ENCODE peak calls at places on chromosomes 3 and 15, in seven cellular contexts. S is spleen; F is tibial nerve; M is aorta; X is cardiac muscle cell; B is naive thymus-derived CD4-positive, alpha-beta T cell; W is CD8-positive, alpha-beta T cell. I is an unnamed sample.

GRCh38 chr3:45011756-45012441 is 14.2 kb upstream of the CLEC3B start:
- DNase-seq in S (no peak), F (no peak), M (peak; percentile 79), X (peak; percentile 95), B (no peak), W (no peak), I (no peak)

GRCh38 chr15:90059208-90059985 is 42.9 kb downstream of the IDH2 start:
- DNase-seq in S (peak; percentile 98), F (peak; percentile 40), M (peak; percentile 94), X (peak; percentile 35), B (peak; percentile 69), W (peak; percentile 60), I (peak; percentile 75)

GRCh38 chr3:20683912-20684311 is 497.9 kb upstream of the SGO1 start:
- DNase-seq in S (no peak), F (no peak), M (peak; percentile 52), X (peak; percentile 75), B (no peak), W (no peak), I (no peak)

GRCh38 chr15:92810418-92811138 is 89.5 kb upstream of the CHD2 start:
- DNase-seq in S (peak; percentile 83), F (peak; percentile 85), M (peak; percentile 82), X (peak; percentile 89), B (no peak), W (no peak), I (no peak)

GRCh38 chr3:30774062-30774461 is 120.4 kb downstream of the GADL1 start:
- DNase-seq in S (no peak), F (no peak), M (no peak), X (no peak), B (no peak), W (no peak), I (no peak)

GRCh38 chr15:60081976-60082375 is 77.9 kb downstream of the FOXB1 start:
- DNase-seq in S (no peak), F (no peak), M (no peak), X (no peak), B (no peak), W (no peak), I (no peak)

GRCh38 chr3:103059481-103059880 is 624.7 kb downstream of the ZPLD1 start:
- DNase-seq in S (no peak), F (no peak), M (no peak), X (no peak), B (no peak), W (no peak), I (no peak)

GRCh38 chr3:107680698-107681097 is 157.9 kb downstream of the BBX start:
- DNase-seq in S (no peak), F (no peak), M (no peak), X (peak; percentile 39), B (no peak), W (no peak), I (no peak)

GRCh38 chr3:32842531-32842931 is 24.7 kb downstream of the TRIM71 start:
- DNase-seq in S (no peak), F (no peak), M (no peak), X (no peak), B (no peak), W (no peak), I (no peak)

GRCh38 chr3:50648297-50648696 is 26.4 kb upstream of the DOCK3 start:
- DNase-seq in S (no peak), F (no peak), M (no peak), X (no peak), B (no peak), W (no peak), I (no peak)

GRCh38 chr15:82105458-82106205 is 59.8 kb upstream of the MEX3B start:
- DNase-seq in S (no peak), F (no peak), M (no peak), X (peak; percentile 61), B (no peak), W (no peak), I (no peak)

GRCh38 chr3:132047209-132047608 is 12.4 kb upstream of the CPNE4 start:
- DNase-seq in S (no peak), F (no peak), M (no peak), X (no peak), B (no peak), W (no peak), I (no peak)

GRCh38 chr3:171776839-171777607 is 33.3 kb downstream of the PLD1 start:
- DNase-seq in S (no peak), F (no peak), M (no peak), X (no peak), B (no peak), W (no peak), I (no peak)

GRCh38 chr3:171775943-171776342 is 34.3 kb downstream of the PLD1 start:
- DNase-seq in S (no peak), F (no peak), M (no peak), X (no peak), B (no peak), W (no peak), I (no peak)

GRCh38 chr3:171776411-171776810 is 33.9 kb downstream of the PLD1 start:
- DNase-seq in S (no peak), F (no peak), M (no peak), X (no peak), B (no peak), W (no peak), I (no peak)

GRCh38 chr3:171778493-171778892 is 31.8 kb downstream of the PLD1 start:
- DNase-seq in S (no peak), F (no peak), M (no peak), X (no peak), B (no peak), W (no peak), I (no peak)

GRCh38 chr3:171777608-171777995 is 32.7 kb downstream of the PLD1 start:
- DNase-seq in S (no peak), F (no peak), M (no peak), X (no peak), B (no peak), W (no peak), I (no peak)
- H3K27ac ChIP-seq in S (peak overlapping the region; percentile 74), F (no peak overlapping the region), M (no peak overlapping the region), X (no peak overlapping the region), B (no peak overlapping the region), W (no peak overlapping the region), I (no peak overlapping the region)

GRCh38 chr3:40615110-40615915 is 90.6 kb downstream of the ZNF621 start:
- DNase-seq in S (no peak), F (no peak), M (no peak), X (no peak), B (no peak), W (no peak), I (no peak)
- H3K4me3 ChIP-seq in S (no peak overlapping the region), F (peak overlapping the region; percentile 31), M (no peak overlapping the region), X (peak overlapping the region; percentile 22), B (no peak overlapping the region), W (no peak overlapping the region), I (no peak overlapping the region)

GRCh38 chr3:186217820-186218164 is 108.9 kb upstream of the ETV5 start:
- DNase-seq in S (no peak), F (no peak), M (no peak), X (no peak), B (no peak), W (no peak), I (no peak)

GRCh38 chr3:186220365-186220764 is 111.5 kb upstream of the ETV5 start:
- DNase-seq in S (no peak), F (no peak), M (no peak), X (no peak), B (no peak), W (no peak), I (no peak)

GRCh38 chr3:186219211-186219638 is 110.3 kb upstream of the ETV5 start:
- DNase-seq in S (no peak), F (no peak), M (no peak), X (no peak), B (no peak), W (no peak), I (no peak)

GRCh38 chr3:186216903-186217819 is 108.3 kb upstream of the ETV5 start:
- DNase-seq in S (no peak), F (no peak), M (no peak), X (no peak), B (no peak), W (no peak), I (no peak)

DNA sequence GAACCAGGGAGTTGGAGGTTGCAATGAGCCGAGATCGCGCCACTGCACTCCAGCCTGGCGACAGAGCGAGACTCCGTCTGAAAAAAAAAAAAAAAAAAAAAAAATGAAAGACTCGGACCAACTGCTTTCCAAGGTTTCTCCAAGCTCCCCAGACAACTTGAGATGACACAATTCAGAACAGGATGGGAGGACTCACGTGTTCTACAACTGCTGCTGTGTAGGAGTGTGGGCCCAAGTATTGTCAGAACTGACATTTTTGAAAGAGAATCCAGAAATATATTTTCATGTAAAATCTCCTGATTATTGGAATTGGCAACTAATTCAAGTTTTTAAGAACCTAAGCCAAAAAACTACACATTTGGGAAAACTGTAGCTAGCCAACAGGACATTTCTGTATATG is 109.5 kb upstream of the ETV5 start:
- DNase-seq in S (no peak), F (no peak), M (no peak), X (no peak), B (no peak), W (no peak), I (no peak)
- H3K27ac ChIP-seq in S (no peak overlapping the region), F (no peak overlapping the region), M (no peak overlapping the region), X (no peak overlapping the region), B (no peak overlapping the region), W (no peak overlapping the region), I (no peak overlapping the region)

DNA sequence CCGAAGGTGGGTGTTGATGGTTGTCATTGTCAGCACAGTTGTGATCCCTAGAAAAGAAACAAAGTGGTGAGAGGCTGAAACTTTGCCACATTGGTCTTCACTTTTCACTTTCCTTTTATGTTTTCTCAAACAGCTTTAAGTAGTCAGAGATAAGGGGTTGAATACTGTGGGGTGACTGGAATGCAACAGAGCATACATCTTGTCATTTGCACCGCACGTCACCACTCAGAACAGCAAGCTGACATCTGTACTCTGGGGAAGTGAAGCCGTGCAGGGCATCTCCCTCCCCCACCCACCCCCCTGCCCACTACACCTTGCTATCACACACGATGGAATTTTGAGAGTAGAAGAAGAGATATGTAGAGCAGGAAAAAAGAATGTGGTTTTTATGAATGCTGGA is 211.7 kb downstream of the GABRB3 start:
- DNase-seq in S (no peak), F (no peak), M (no peak), X (no peak), B (no peak), W (no peak), I (no peak)
- H3K4me3 ChIP-seq in S (no peak overlapping the region), F (no peak overlapping the region), M (no peak overlapping the region), X (no peak overlapping the region), B (no peak overlapping the region), W (no peak overlapping the region), I (no peak overlapping the region)

GRCh38 chr3:125366132-125366531 is 9.0 kb downstream of the ZNF148 start:
- DNase-seq in S (no peak), F (no peak), M (no peak), X (no peak), B (no peak), W (no peak), I (no peak)
- H3K27ac ChIP-seq in S (no peak overlapping the region), F (no peak overlapping the region), M (no peak overlapping the region), X (no peak overlapping the region), B (no peak overlapping the region), W (no peak overlapping the region), I (no peak overlapping the region)

GRCh38 chr15:80985976-80986375 is 3.6 kb downstream of the MESD start:
- DNase-seq in S (no peak), F (no peak), M (no peak), X (no peak), B (no peak), W (no peak), I (no peak)
- H3K4me3 ChIP-seq in S (no peak overlapping the region), F (no peak overlapping the region), M (no peak overlapping the region), X (no peak overlapping the region), B (no peak overlapping the region), W (no peak overlapping the region), I (no peak overlapping the region)

GRCh38 chr15:65086680-65087111 is 10.2 kb downstream of the KBTBD13 start:
- DNase-seq in S (no peak), F (no peak), M (peak; percentile 45), X (no peak), B (no peak), W (no peak), I (no peak)
- H3K27ac ChIP-seq in S (no peak overlapping the region), F (peak overlapping the region; percentile 73), M (peak overlapping the region; percentile 92), X (no peak overlapping the region), B (no peak overlapping the region), W (no peak overlapping the region), I (no peak overlapping the region)

I was measured in CD4-positive, alpha-beta memory T cell.